ENCODE peak calls at places on chromosomes 5 and 9, in nine cellular contexts. Q is HCT116, S is astrocyte of the spinal cord, X is BE2C, R is GM23338, E is H1, O is adrenal gland, I is AG09309, H is choroid plexus epithelial cell. B is an unnamed sample.

GRCh38 chr9:130128782-130129424 is 43.3 kb upstream of the NCS1 start:
- DNase-seq in O (peak; percentile 78), E (no peak), I (peak; percentile 71), X (no peak), S (peak; percentile 95), H (peak; percentile 94), Q (no peak), R (no peak), B (peak; percentile 91)

GRCh38 chr5:135343417-135343816 is 55.6 kb downstream of the MACROH2A1 start:
- DNase-seq in O (no peak), R (no peak), I (no peak), Q (no peak), X (no peak), E (no peak), H (no peak), S (no peak), B (no peak)

GRCh38 chr9:22203371-22204138 is 194.4 kb upstream of the CDKN2B start:
- DNase-seq in Q (no peak), O (no peak), X (no peak), R (no peak), I (no peak), H (peak; percentile 69), S (no peak), E (no peak), B (peak; percentile 36)

GRCh38 chr9:135914921-135915320 is 7.6 kb upstream of the CAMSAP1 start:
- DNase-seq in O (no peak), Q (no peak), E (no peak), S (peak; percentile 38), R (no peak), I (no peak), X (no peak), H (peak; percentile 69), B (no peak)

GRCh38 chr5:5289537-5289936 is 132.9 kb upstream of the ICE1 start:
- DNase-seq in H (no peak), I (no peak), Q (no peak), X (no peak), O (no peak), R (no peak), S (no peak), E (no peak), B (no peak)

GRCh38 chr9:122944960-122945888 is 4.4 kb downstream of the RABGAP1 start:
- DNase-seq in Q (no peak), I (no peak), H (peak; percentile 12), O (no peak), S (no peak), E (no peak), R (no peak), X (no peak), B (no peak)

GRCh38 chr5:93736284-93736683 is 5.1 kb downstream of the POU5F2 start:
- DNase-seq in O (no peak), X (no peak), E (no peak), I (no peak), H (peak; percentile 55), R (no peak), Q (no peak), S (no peak), B (peak; percentile 43)

GRCh38 chr9:33120620-33121019 is 44.1 kb upstream of the SMU1 start:
- DNase-seq in Q (no peak), O (no peak), H (no peak), X (no peak), S (no peak), R (no peak), E (no peak), I (no peak), B (no peak)

GRCh38 chr9:113678874-113679273 is 197.2 kb upstream of the ZNF618 start:
- DNase-seq in Q (no peak), E (no peak), I (no peak), X (no peak), R (no peak), H (no peak), S (no peak), O (no peak), B (no peak)

GRCh38 chr9:133509179-133510083 is 15.3 kb downstream of the MYMK start:
- DNase-seq in O (no peak), Q (no peak), I (no peak), H (no peak), R (peak; percentile 77), X (no peak), E (no peak), S (no peak), B (no peak)

GRCh38 chr9:15276328-15276969 is 30.6 kb downstream of the TTC39B start:
- DNase-seq in H (no peak), I (no peak), E (no peak), X (no peak), R (no peak), O (no peak), S (no peak), Q (no peak), B (no peak)

GRCh38 chr9:99822096-99822595 is 461 bp downstream of the NR4A3 start:
- DNase-seq in H (peak; percentile 42), X (no peak), O (no peak), I (no peak), R (no peak), S (no peak), Q (no peak), E (peak; percentile 72), B (no peak)

GRCh38 chr9:95350266-95350665 is 32.8 kb upstream of the FANCC start:
- DNase-seq in H (no peak), I (no peak), O (no peak), X (no peak), Q (no peak), E (peak; percentile 49), R (no peak), S (no peak), B (no peak)

GRCh38 chr5:15598294-15598902 is 98.4 kb downstream of the FBXL7 start:
- DNase-seq in X (peak; percentile 62), I (no peak), Q (no peak), R (peak; percentile 82), S (no peak), H (peak; percentile 47), E (peak; percentile 75), O (no peak), B (no peak)

GRCh38 chr9:136944094-136944518 is 432 bp downstream of the FBXW5 start:
- DNase-seq in O (no peak), I (peak; percentile 2), Q (no peak), E (peak; percentile 66), H (peak; percentile 64), R (no peak), X (no peak), S (peak; percentile 51), B (peak; percentile 66)

GRCh38 chr5:181181650-181182565 is 23.1 kb downstream of the TRIM7 start:
- DNase-seq in S (peak; percentile 70), E (peak; percentile 76), I (no peak), H (peak; percentile 83), R (peak; percentile 92), X (peak; percentile 81), Q (peak; percentile 76), O (peak; percentile 85), B (peak; percentile 80)

DNA sequence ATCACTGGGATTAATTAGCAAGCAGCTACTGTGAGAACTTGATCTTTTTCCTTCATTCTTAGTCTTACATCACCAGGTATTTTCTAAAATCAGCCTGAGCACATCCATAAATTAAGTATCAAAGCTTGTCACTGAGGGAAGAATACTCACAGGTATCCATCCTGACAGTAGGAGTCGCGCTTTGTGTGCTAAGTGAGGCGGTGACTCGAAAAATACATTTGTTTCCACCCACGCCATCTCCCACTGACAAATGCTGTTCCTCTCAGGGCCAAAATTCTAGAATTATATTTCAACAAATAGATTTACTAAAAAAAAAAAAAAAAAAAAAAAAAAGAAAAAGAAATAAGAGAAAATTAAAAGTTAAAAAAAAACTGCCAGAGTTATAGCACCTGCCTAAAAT is 34.1 kb upstream of the GABRB2 start:
- DNase-seq in O (no peak), S (no peak), R (no peak), X (no peak), E (no peak), Q (no peak), I (no peak), H (no peak), B (no peak)
- TF ChIP-seq CTCF in O (no peak), S (no peak), R (no peak), X (no peak), E (no peak), Q (no peak), I (no peak), H (no peak), B (no peak)

GRCh38 chr5:34412769-34413168 is 243.4 kb upstream of the RAI14 start:
- DNase-seq in I (no peak), E (no peak), S (peak; percentile 26), R (peak; percentile 12), O (no peak), H (peak; percentile 67), Q (no peak), X (no peak), B (peak; percentile 48)
- H3K4me3 ChIP-seq in I (no peak overlapping the region), E (no peak overlapping the region), S (no peak overlapping the region), R (peak overlapping the region; percentile 0), O (no peak overlapping the region), H (no peak overlapping the region), Q (no peak overlapping the region), X (no peak overlapping the region), B (no peak overlapping the region)

GRCh38 chr9:34627716-34628655 is 880 bp downstream of the ARID3C start:
- DNase-seq in X (no peak), O (no peak), I (no peak), H (no peak), E (no peak), S (no peak), R (no peak), Q (no peak), B (no peak)

GRCh38 chr9:34630402-34631154 is 1.7 kb upstream of the ARID3C start:
- DNase-seq in E (no peak), R (no peak), O (no peak), Q (no peak), I (no peak), S (no peak), H (no peak), X (no peak), B (no peak)

GRCh38 chr9:34628656-34629491 is at the start of gene ARID3C:
- DNase-seq in R (peak; percentile 69), S (no peak), Q (no peak), I (no peak), O (no peak), H (no peak), X (peak; percentile 49), E (peak; percentile 70), B (no peak)

GRCh38 chr9:34633166-34633565 is 4.3 kb upstream of the ARID3C start:
- DNase-seq in X (no peak), R (no peak), I (no peak), O (no peak), H (no peak), S (no peak), Q (no peak), E (no peak), B (no peak)

GRCh38 chr9:34629492-34629809 is 585 bp upstream of the ARID3C start:
- DNase-seq in R (no peak), H (no peak), S (no peak), Q (no peak), E (no peak), I (no peak), X (no peak), O (no peak), B (no peak)
- TF ChIP-seq CTCF in R (no peak), H (no peak), S (no peak), Q (no peak), E (no peak), I (no peak), X (no peak), O (no peak), B (no peak)

DNA sequence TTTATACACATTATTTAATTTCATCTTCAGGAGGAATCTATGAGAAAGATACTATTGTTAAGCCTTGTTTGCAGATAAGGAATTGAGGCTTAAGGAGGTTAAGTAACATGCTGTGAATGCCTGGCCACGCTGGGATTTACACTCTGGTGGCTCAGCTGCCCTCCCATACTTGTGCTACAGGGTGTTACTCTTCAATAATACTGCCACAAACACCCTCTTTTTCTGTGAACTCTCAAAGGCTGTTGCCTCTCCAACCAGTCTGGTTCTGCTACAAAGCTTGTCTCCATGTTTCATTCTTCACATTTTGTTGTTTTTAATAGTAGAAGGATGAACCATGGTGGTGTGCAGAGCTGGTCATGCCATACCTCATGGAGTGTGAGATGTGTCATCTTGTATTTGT is 76.7 kb upstream of the TNFAIP8 start:
- DNase-seq in Q (no peak), S (no peak), O (no peak), R (no peak), X (no peak), I (no peak), H (no peak), E (no peak), B (no peak)
- H3K4me3 ChIP-seq in Q (no peak overlapping the region), S (no peak overlapping the region), O (no peak overlapping the region), R (no peak overlapping the region), X (no peak overlapping the region), I (no peak overlapping the region), H (no peak overlapping the region), E (no peak overlapping the region), B (no peak overlapping the region)

B was measured in cardiac fibroblast.